ENCODE peak calls at places on chromosomes 3 and 15, in nine cellular contexts. N, Y, C, J, M, P, O, X and Q are unnamed samples.

GRCh38 chr3:159853506-159853864 is 135.2 kb upstream of the IL12A start:
- DNase-seq in O (no peak), X (no peak), C (no peak), N (no peak), Y (no peak), J (no peak), M (no peak), P (no peak), Q (no peak)

GRCh38 chr3:53234130-53234840 is 21.5 kb downstream of the TKT start:
- DNase-seq in X (no peak), N (no peak), M (no peak), C (no peak), O (no peak), P (no peak), J (no peak), Y (no peak), Q (no peak)

GRCh38 chr3:138114988-138115971 is at the start of gene DZIP1L:
- DNase-seq in N (peak; percentile 81), C (peak; percentile 63), M (peak; percentile 66), P (peak; percentile 31), X (peak; percentile 76), J (peak; percentile 84), Y (no peak), O (peak; percentile 41), Q (peak; percentile 76)

GRCh38 chr3:65436580-65436979 is 602.1 kb downstream of the MAGI1 start:
- DNase-seq in N (no peak), J (no peak), M (peak; percentile 47), O (no peak), P (no peak), C (no peak), X (no peak), Y (no peak), Q (no peak)

GRCh38 chr3:139427283-139428060 is 38.0 kb upstream of the COPB2 start:
- DNase-seq in N (peak; percentile 66), O (peak; percentile 49), Y (no peak), M (no peak), J (peak; percentile 66), C (peak; percentile 59), P (peak; percentile 63), X (no peak), Q (no peak)

GRCh38 chr3:195151866-195152526 is 119.0 kb downstream of the XXYLT1 start:
- DNase-seq in N (no peak), P (peak; percentile 39), O (no peak), C (peak; percentile 88), M (no peak), X (no peak), J (no peak), Y (no peak), Q (no peak)

GRCh38 chr3:107657971-107658370 is 135.2 kb downstream of the BBX start:
- DNase-seq in Y (no peak), N (no peak), P (no peak), O (no peak), C (no peak), J (no peak), X (no peak), M (no peak), Q (no peak)

GRCh38 chr15:101510212-101511197 is 21.0 kb upstream of the PCSK6 start:
- DNase-seq in N (no peak), J (no peak), O (no peak), X (no peak), P (no peak), Y (no peak), C (no peak), M (no peak), Q (no peak)

GRCh38 chr3:29236441-29236840 is 44.4 kb upstream of the RBMS3 start:
- DNase-seq in O (no peak), N (no peak), M (no peak), C (no peak), Y (no peak), P (no peak), J (no peak), X (no peak), Q (no peak)

GRCh38 chr15:92747047-92747446 is 91.5 kb upstream of the FAM174B start:
- DNase-seq in O (no peak), N (no peak), J (no peak), C (no peak), Y (no peak), X (no peak), M (no peak), P (no peak), Q (no peak)

GRCh38 chr15:61038387-61038786 is 190.7 kb downstream of the RORA start:
- DNase-seq in Y (no peak), P (no peak), C (peak; percentile 69), X (no peak), M (no peak), J (no peak), O (no peak), N (no peak), Q (no peak)

GRCh38 chr3:98812851-98813374 is 49.8 kb downstream of the ST3GAL6 start:
- DNase-seq in O (peak; percentile 45), J (peak; percentile 13), N (peak; percentile 43), X (no peak), C (no peak), P (no peak), Y (no peak), M (no peak), Q (no peak)

GRCh38 chr3:10594915-10595314 is 89.5 kb upstream of the ATP2B2 start:
- DNase-seq in C (peak; percentile 82), M (no peak), Y (no peak), P (no peak), J (peak; percentile 57), N (peak; percentile 51), O (peak; percentile 54), X (no peak), Q (peak; percentile 82)

GRCh38 chr3:147705626-147706025 is 296.5 kb downstream of the ZIC1 start:
- DNase-seq in J (no peak), C (no peak), P (no peak), N (no peak), M (no peak), Y (no peak), X (no peak), O (no peak), Q (no peak)

GRCh38 chr15:95973566-95974256 is 356.8 kb upstream of the NR2F2 start:
- DNase-seq in N (peak; percentile 22), Y (no peak), P (no peak), J (peak; percentile 23), M (no peak), X (no peak), C (no peak), O (no peak), Q (no peak)

GRCh38 chr3:14238356-14238755 is 59.7 kb downstream of the LSM3 start:
- DNase-seq in J (no peak), N (no peak), X (no peak), M (no peak), Y (no peak), O (no peak), C (no peak), P (no peak), Q (no peak)

GRCh38 chr3:164673738-164674137 is 404.6 kb downstream of the SI start:
- DNase-seq in C (no peak), Y (no peak), O (no peak), J (no peak), M (no peak), N (no peak), X (no peak), P (no peak), Q (no peak)

GRCh38 chr3:182710557-182711157 is 82.6 kb upstream of the ATP11B start:
- DNase-seq in X (no peak), J (peak; percentile 50), O (peak; percentile 36), C (no peak), P (no peak), Y (no peak), N (peak; percentile 48), M (no peak), Q (no peak)

GRCh38 chr3:184570501-184570900 is 8.9 kb downstream of the EPHB3 start:
- DNase-seq in X (no peak), M (no peak), J (no peak), Y (no peak), P (no peak), C (no peak), O (no peak), N (no peak), Q (no peak)

GRCh38 chr3:195714380-195715011 is 6.3 kb upstream of the MUC20 start:
- DNase-seq in C (no peak), P (no peak), X (no peak), N (no peak), M (no peak), J (no peak), O (no peak), Y (no peak), Q (no peak)

GRCh38 chr3:132006605-132007204 is 28.1 kb downstream of the CPNE4 start:
- DNase-seq in X (no peak), O (peak; percentile 4), M (no peak), C (peak; percentile 23), N (peak; percentile 10), J (peak; percentile 15), Y (no peak), P (no peak), Q (no peak)

GRCh38 chr3:194685723-194686413 is at the start of gene FAM43A:
- DNase-seq in X (peak; percentile 91), Y (peak; percentile 64), C (peak; percentile 93), M (peak; percentile 89), O (peak; percentile 86), J (peak; percentile 85), N (peak; percentile 86), P (no peak), Q (peak; percentile 90)

GRCh38 chr3:39664931-39665330 is 144.5 kb upstream of the MYRIP start:
- DNase-seq in Y (no peak), C (no peak), N (no peak), M (no peak), J (no peak), X (no peak), P (no peak), O (no peak), Q (no peak)

GRCh38 chr3:170499562-170500156 is 81.0 kb downstream of the CLDN11 start:
- DNase-seq in M (peak; percentile 67), X (peak; percentile 81), O (peak; percentile 48), P (no peak), C (peak; percentile 62), N (peak; percentile 54), Y (no peak), J (peak; percentile 60), Q (no peak)
- TF ChIP-seq CTCF in M (peak; percentile 40), X (peak; percentile 64), O (peak; percentile 45), P (peak; percentile 67), C (peak; percentile 90), N (peak; percentile 11), Y (peak; percentile 14), J (peak; percentile 29), Q (peak; percentile 68)

GRCh38 chr15:67061811-67062348 is 3.5 kb upstream of the SMAD3 start:
- DNase-seq in N (no peak), Y (no peak), J (no peak), C (no peak), P (no peak), O (no peak), X (no peak), M (no peak), Q (no peak)
- TF ChIP-seq CTCF in N (no peak), Y (no peak), J (no peak), C (no peak), P (no peak), O (no peak), X (no peak), M (no peak), Q (no peak)

GRCh38 chr3:190120161-190121060 is at the start of gene P3H2:
- DNase-seq in M (peak; percentile 87), Y (no peak), J (peak; percentile 86), C (peak; percentile 87), N (peak; percentile 82), X (peak; percentile 88), P (no peak), O (peak; percentile 78), Q (peak; percentile 84)
- TF ChIP-seq CTCF in M (peak; percentile 33), Y (peak; percentile 35), J (no peak), C (peak; percentile 59), N (peak; percentile 24), X (peak; percentile 54), P (peak; percentile 79), O (peak; percentile 36), Q (peak; percentile 56)

GRCh38 chr3:142436936-142437585 is 10.8 kb downstream of the XRN1 start:
- DNase-seq in Y (no peak), N (no peak), P (no peak), J (no peak), M (no peak), O (no peak), X (no peak), C (no peak), Q (no peak)
- TF ChIP-seq CTCF in Y (no peak), N (no peak), P (no peak), J (no peak), M (no peak), O (no peak), X (no peak), C (no peak), Q (no peak)